ENCODE peak calls at places on chromosomes 11 and 22, in six cellular contexts. D, B, G, I, Q and H are unnamed samples.

GRCh38 chr11:70365536-70365912 is 32.8 kb upstream of the CTTN start:
- DNase-seq in D (no peak), B (no peak), G (no peak), I (no peak), Q (no peak), H (no peak)

GRCh38 chr11:13008625-13009475 is at the start of gene RASSF10:
- DNase-seq in D (peak), B (no peak), G (peak), I (peak), Q (no peak), H (no peak)

GRCh38 chr22:31083923-31084810 is 3.0 kb downstream of the SMTN start:
- DNase-seq in D (no peak), B (no peak), G (no peak), I (no peak), Q (no peak), H (no peak)

GRCh38 chr11:2825886-2826678 is 59.5 kb downstream of the CDKN1C start:
- DNase-seq in D (no peak), B (peak), G (peak), I (peak), Q (no peak), H (peak)

GRCh38 chr11:11849127-11849746 is 7.5 kb downstream of the USP47 start:
- DNase-seq in D (peak), B (peak), G (no peak), I (peak), Q (peak), H (no peak)

GRCh38 chr11:65766535-65766934 is 14.2 kb downstream of the AP5B1 start:
- DNase-seq in D (no peak), B (no peak), G (peak), I (no peak), Q (no peak), H (peak)

GRCh38 chr22:50473088-50473487 is 1.7 kb downstream of the SBF1 start:
- DNase-seq in D (no peak), B (no peak), G (no peak), I (no peak), Q (peak), H (no peak)

GRCh38 chr11:20278727-20279126 is 84.8 kb upstream of the HTATIP2 start:
- DNase-seq in D (no peak), B (no peak), G (no peak), I (peak), Q (no peak), H (no peak)

GRCh38 chr11:16818284-16818683 is 79.8 kb downstream of the C11orf58 start:
- DNase-seq in D (no peak), B (peak), G (no peak), I (no peak), Q (no peak), H (no peak)

GRCh38 chr11:132992838-132993680 is 539.2 kb downstream of the OPCML start:
- DNase-seq in D (no peak), B (peak), G (peak), I (no peak), Q (no peak), H (peak)

GRCh38 chr11:72226701-72227100 is 2.1 kb downstream of the INPPL1 start:
- DNase-seq in D (peak), B (no peak), G (no peak), I (no peak), Q (no peak), H (no peak)

GRCh38 chr11:2850366-2850765 is 35.2 kb downstream of the CDKN1C start:
- DNase-seq in D (no peak), B (no peak), G (no peak), I (no peak), Q (no peak), H (no peak)

GRCh38 chr11:7683571-7683970 is 10.3 kb upstream of the CYB5R2 start:
- DNase-seq in D (no peak), B (no peak), G (no peak), I (no peak), Q (no peak), H (no peak)

GRCh38 chr11:95794086-95794485 is 3.8 kb downstream of the CEP57 start:
- DNase-seq in D (no peak), B (no peak), G (no peak), I (no peak), Q (no peak), H (no peak)

GRCh38 chr11:123616505-123617198 is 37.8 kb downstream of the SCN3B start:
- DNase-seq in D (no peak), B (no peak), G (peak), I (peak), Q (no peak), H (no peak)

GRCh38 chr11:46278387-46279173 is 1.1 kb downstream of the CREB3L1 start:
- DNase-seq in D (peak), B (peak), G (no peak), I (peak), Q (peak), H (no peak)

GRCh38 chr11:17418437-17418836 is 30.0 kb upstream of the KCNJ11 start:
- DNase-seq in D (no peak), B (no peak), G (no peak), I (no peak), Q (no peak), H (no peak)

GRCh38 chr22:33302049-33302545 is 243.9 kb upstream of the SYN3 start:
- DNase-seq in D (peak), B (peak), G (peak), I (peak), Q (peak), H (no peak)

GRCh38 chr22:41976070-41976901 is 7.0 kb downstream of the SEPTIN3 start:
- DNase-seq in D (peak), B (no peak), G (no peak), I (no peak), Q (peak), H (no peak)

GRCh38 chr11:19493446-19493845 is 219.2 kb upstream of the NAV2 start:
- DNase-seq in D (no peak), B (no peak), G (no peak), I (no peak), Q (no peak), H (no peak)

GRCh38 chr11:67996622-67997459 is 7.1 kb downstream of the UNC93B1 start:
- DNase-seq in D (peak), B (peak), G (no peak), I (peak), Q (no peak), H (no peak)

GRCh38 chr11:131824766-131825165 is 454.4 kb downstream of the NTM start:
- DNase-seq in D (no peak), B (peak), G (no peak), I (peak), Q (no peak), H (no peak)

GRCh38 chr11:66543263-66544107 is 2.4 kb downstream of the ZDHHC24 start:
- DNase-seq in D (peak), B (peak), G (no peak), I (peak), Q (peak), H (no peak)

GRCh38 chr11:64356498-64357411 is 2.2 kb upstream of the RPS6KA4 start:
- DNase-seq in D (peak), B (no peak), G (no peak), I (peak), Q (no peak), H (no peak)

GRCh38 chr11:69862797-69863543 is 43.8 kb upstream of the FGF3 start:
- DNase-seq in D (no peak), B (no peak), G (no peak), I (no peak), Q (no peak), H (no peak)

GRCh38 chr11:126113515-126113957 is 50.9 kb upstream of the CDON start:
- DNase-seq in D (peak), B (peak), G (peak), I (peak), Q (no peak), H (peak)

GRCh38 chr11:15878756-15879155 is 477.6 kb downstream of the SOX6 start:
- DNase-seq in D (no peak), B (no peak), G (no peak), I (no peak), Q (no peak), H (no peak)

GRCh38 chr22:36201630-36202312 is at the start of gene APOL4:
- DNase-seq in D (peak), B (no peak), G (peak), I (peak), Q (no peak), H (no peak)

GRCh38 chr11:67498544-67498972 is 6.6 kb downstream of the PITPNM1 start:
- DNase-seq in D (no peak), B (no peak), G (no peak), I (no peak), Q (no peak), H (no peak)

GRCh38 chr11:22426915-22427314 is 88.7 kb downstream of the SLC17A6 start:
- DNase-seq in D (no peak), B (no peak), G (no peak), I (no peak), Q (no peak), H (no peak)
- TF ChIP-seq CTCF in D (no peak), B (peak), G (peak), I (no peak), Q (no peak), H (no peak)

GRCh38 chr22:45917146-45917545 is 59.8 kb downstream of the WNT7B start:
- DNase-seq in D (peak), B (no peak), G (no peak), I (no peak), Q (no peak), H (no peak)

GRCh38 chr22:45917700-45918454 is 59.1 kb downstream of the WNT7B start:
- DNase-seq in D (no peak), B (no peak), G (no peak), I (no peak), Q (no peak), H (no peak)

GRCh38 chr22:45922256-45922655 is 54.7 kb downstream of the WNT7B start:
- DNase-seq in D (no peak), B (no peak), G (no peak), I (no peak), Q (no peak), H (no peak)

GRCh38 chr22:45918455-45919370 is 58.2 kb downstream of the WNT7B start:
- DNase-seq in D (peak), B (no peak), G (peak), I (peak), Q (no peak), H (no peak)

GRCh38 chr22:45919504-45920286 is 57.3 kb downstream of the WNT7B start:
- DNase-seq in D (peak), B (no peak), G (no peak), I (no peak), Q (no peak), H (no peak)
- H3K4me3 ChIP-seq in D (no peak), B (no peak), G (no peak), I (no peak), Q (no peak), H (no peak)

GRCh38 chr11:34996958-34997357 is 80.5 kb downstream of the PDHX start:
- DNase-seq in D (no peak), B (no peak), G (no peak), I (no peak), Q (no peak), H (no peak)

GRCh38 chr11:35003658-35004057 is 87.2 kb downstream of the PDHX start:
- DNase-seq in D (no peak), B (no peak), G (no peak), I (no peak), Q (no peak), H (no peak)

GRCh38 chr11:34994859-34995258 is 78.4 kb downstream of the PDHX start:
- DNase-seq in D (no peak), B (no peak), G (no peak), I (no peak), Q (no peak), H (no peak)

GRCh38 chr11:34999453-34999852 is 83.0 kb downstream of the PDHX start:
- DNase-seq in D (no peak), B (no peak), G (no peak), I (no peak), Q (no peak), H (no peak)

GRCh38 chr11:34997872-34998548 is 81.6 kb downstream of the PDHX start:
- DNase-seq in D (no peak), B (no peak), G (no peak), I (peak), Q (no peak), H (no peak)
- TF ChIP-seq CTCF in D (peak), B (peak), G (no peak), I (peak), Q (peak), H (no peak)

GRCh38 chr11:32438883-32439487 is 3.6 kb upstream of the WT1 start:
- DNase-seq in D (no peak), B (no peak), G (no peak), I (peak), Q (no peak), H (no peak)
- H3K4me3 ChIP-seq in D (peak), B (no peak), G (peak), I (peak), Q (no peak), H (no peak)

DNA sequence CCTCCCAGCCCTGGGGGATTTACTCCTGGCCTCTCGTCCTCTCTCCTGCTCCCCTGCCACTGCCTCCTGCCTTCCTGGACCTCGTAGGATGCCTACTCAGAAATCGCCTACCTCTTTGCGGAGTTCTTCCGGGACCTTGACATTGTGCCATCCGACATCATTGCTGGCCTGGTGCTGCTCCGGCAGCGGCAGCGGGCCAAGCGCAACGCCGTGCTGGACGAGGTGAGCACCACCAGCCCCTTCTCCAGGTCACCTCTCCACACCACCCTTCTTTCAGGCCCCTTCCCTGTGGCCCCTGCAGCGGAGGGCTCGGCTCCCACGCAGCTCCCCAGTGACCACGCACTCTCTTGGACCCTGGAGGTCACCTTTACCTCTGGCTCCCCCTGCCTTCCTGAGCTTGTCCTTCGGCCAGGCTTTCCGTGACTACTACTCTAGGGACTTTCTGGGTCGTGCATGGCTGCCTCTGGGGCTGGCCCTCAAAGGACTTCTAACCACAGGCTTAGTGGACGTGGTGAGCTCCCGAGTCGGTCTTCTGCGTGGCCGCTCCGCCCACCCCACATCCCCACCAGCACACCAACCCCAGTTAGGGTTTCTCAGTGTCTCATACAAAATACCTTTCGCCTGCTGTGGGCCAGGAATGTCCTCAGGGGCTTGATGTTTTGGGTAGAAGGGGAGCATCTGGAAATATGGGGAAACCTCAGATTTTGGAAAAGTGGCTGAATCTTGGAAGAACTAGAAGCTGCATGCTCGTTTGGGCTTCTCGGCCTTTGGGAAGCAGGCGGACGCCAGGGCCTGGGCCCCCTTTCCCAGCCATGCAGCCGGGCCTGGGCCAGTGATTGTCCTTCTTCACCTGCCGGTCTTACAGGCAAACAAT is 24.1 kb upstream of the MYRF start:
- DNase-seq in D (no peak), B (no peak), G (no peak), I (no peak), Q (no peak), H (no peak)
- TF ChIP-seq CTCF in D (no peak), B (peak), G (no peak), I (no peak), Q (no peak), H (no peak)

DNA sequence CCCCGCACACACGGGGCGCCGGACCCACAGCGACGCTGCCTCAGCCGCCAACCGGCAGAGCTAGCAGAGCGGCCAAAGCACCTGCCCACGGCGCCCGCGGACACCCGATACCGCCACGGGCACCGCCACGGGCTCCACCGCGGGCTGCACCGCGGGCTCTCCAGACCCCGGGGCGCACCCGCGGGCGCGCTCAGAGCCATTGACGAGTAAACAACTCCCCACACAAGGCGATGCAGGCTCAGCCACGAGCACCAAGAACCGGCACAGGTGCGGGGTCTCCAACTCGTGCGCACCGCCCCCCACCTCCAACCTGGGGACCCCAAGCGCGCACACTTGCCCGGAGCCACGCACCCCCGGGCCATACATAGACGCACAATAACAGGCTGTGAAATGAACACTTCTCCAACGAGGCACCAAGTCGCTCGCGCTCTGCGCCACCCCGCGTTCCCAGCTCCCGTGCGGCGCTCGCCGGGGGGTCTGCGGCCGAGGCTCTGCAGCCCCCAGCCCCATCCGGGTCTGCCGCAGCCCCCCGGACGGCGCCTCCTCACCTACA is 1.9 kb downstream of the IFITM10 start:
- DNase-seq in D (no peak), B (no peak), G (no peak), I (no peak), Q (no peak), H (no peak)
- H3K4me3 ChIP-seq in D (peak), B (peak), G (peak), I (peak), Q (no peak), H (peak)

GRCh38 chr11:121033635-121034034 is 9.7 kb downstream of the TBCEL start:
- DNase-seq in D (no peak), B (no peak), G (no peak), I (no peak), Q (no peak), H (no peak)

GRCh38 chr11:121029813-121030445 is 6.0 kb downstream of the TBCEL start:
- DNase-seq in D (no peak), B (no peak), G (no peak), I (no peak), Q (no peak), H (no peak)

GRCh38 chr11:121035169-121035755 is 11.4 kb downstream of the TBCEL start:
- DNase-seq in D (no peak), B (no peak), G (no peak), I (no peak), Q (no peak), H (no peak)

GRCh38 chr11:121031167-121031566 is 7.3 kb downstream of the TBCEL start:
- DNase-seq in D (no peak), B (no peak), G (no peak), I (no peak), Q (no peak), H (no peak)

DNA sequence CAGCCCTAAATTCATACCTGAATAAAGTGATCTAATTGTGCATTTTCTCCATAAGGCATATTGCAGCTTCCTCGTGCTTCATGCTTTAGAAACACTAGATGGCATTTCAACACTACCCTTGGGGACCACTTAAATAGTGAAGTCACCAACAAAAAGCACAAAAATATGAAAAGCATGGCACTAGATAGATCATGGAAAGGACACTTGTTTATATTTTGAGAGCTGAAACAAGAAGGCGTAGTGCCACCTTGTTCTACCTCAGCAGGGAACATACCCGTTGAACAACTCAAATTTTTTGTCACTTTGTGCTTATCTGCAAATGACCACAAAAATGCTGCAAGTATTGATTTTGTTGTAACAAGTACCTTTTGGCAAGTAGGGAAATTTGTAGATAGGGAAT is 8.6 kb downstream of the TBCEL start:
- DNase-seq in D (no peak), B (no peak), G (no peak), I (no peak), Q (no peak), H (no peak)
- TF ChIP-seq CTCF in D (no peak), B (no peak), G (no peak), I (no peak), Q (no peak), H (no peak)

GRCh38 chr11:117070016-117070415 is 28.2 kb downstream of the SIK3 start:
- DNase-seq in D (no peak), B (no peak), G (no peak), I (peak), Q (no peak), H (no peak)

GRCh38 chr11:117072517-117073218 is 25.6 kb downstream of the SIK3 start:
- DNase-seq in D (no peak), B (peak), G (peak), I (peak), Q (no peak), H (peak)

GRCh38 chr11:117073539-117073938 is 24.7 kb downstream of the SIK3 start:
- DNase-seq in D (no peak), B (no peak), G (no peak), I (no peak), Q (no peak), H (no peak)

GRCh38 chr11:117074122-117074521 is 24.1 kb downstream of the SIK3 start:
- DNase-seq in D (no peak), B (no peak), G (no peak), I (no peak), Q (no peak), H (no peak)

GRCh38 chr11:117071344-117071787 is 26.9 kb downstream of the SIK3 start:
- DNase-seq in D (peak), B (peak), G (no peak), I (peak), Q (no peak), H (no peak)
- H3K4me3 ChIP-seq in D (no peak), B (no peak), G (no peak), I (no peak), Q (no peak), H (no peak)